ENCODE peak calls at places on chromosomes 11 and 22, in six cellular contexts. B, N, P, C, W and T are unnamed samples.

GRCh38 chr11:75114465-75114864 is 17.8 kb upstream of the OR2AT4 start:
- DNase-seq in B (no peak), N (no peak), P (no peak), C (no peak), W (no peak), T (no peak)

GRCh38 chr11:108324587-108324986 is 101.7 kb downstream of the ATM start:
- DNase-seq in B (no peak), N (no peak), P (no peak), C (no peak), W (no peak), T (no peak)

GRCh38 chr11:28448186-28448585 is 340.0 kb downstream of the METTL15 start:
- DNase-seq in B (no peak), N (no peak), P (no peak), C (no peak), W (no peak), T (no peak)

GRCh38 chr11:77424639-77425038 is 49.3 kb downstream of the PAK1 start:
- DNase-seq in B (no peak), N (no peak), P (no peak), C (no peak), W (no peak), T (no peak)

GRCh38 chr22:37492428-37493344 is 6.5 kb upstream of the MFNG start:
- DNase-seq in B (no peak), N (no peak), P (no peak), C (no peak), W (peak; percentile 39), T (peak; percentile 31)

GRCh38 chr11:10809373-10810199 is 860 bp upstream of the EIF4G2 start:
- DNase-seq in B (no peak), N (peak; percentile 19), P (no peak), C (peak; percentile 91), W (no peak), T (peak; percentile 32)

GRCh38 chr11:9982796-9983579 is 311.0 kb downstream of the SBF2 start:
- DNase-seq in B (no peak), N (peak; percentile 31), P (no peak), C (no peak), W (no peak), T (no peak)

GRCh38 chr11:72745511-72745910 is 6.7 kb downstream of the ARAP1 start:
- DNase-seq in B (no peak), N (no peak), P (no peak), C (peak; percentile 69), W (no peak), T (no peak)

GRCh38 chr11:111975076-111975806 is 38.1 kb downstream of the DIXDC1 start:
- DNase-seq in B (peak; percentile 16), N (no peak), P (no peak), C (no peak), W (no peak), T (no peak)

GRCh38 chr11:56819916-56820315 is 71.4 kb upstream of the OR9G4 start:
- DNase-seq in B (no peak), N (no peak), P (no peak), C (no peak), W (no peak), T (no peak)

GRCh38 chr22:35314161-35314942 is 14.7 kb downstream of the TOM1 start:
- DNase-seq in B (no peak), N (no peak), P (no peak), C (peak; percentile 67), W (no peak), T (no peak)

GRCh38 chr11:2807801-2808241 is 77.8 kb downstream of the CDKN1C start:
- DNase-seq in B (peak; percentile 17), N (no peak), P (no peak), C (peak; percentile 41), W (no peak), T (peak; percentile 73)

GRCh38 chr22:22752556-22753477 is 108.4 kb downstream of the GGTLC2 start:
- DNase-seq in B (no peak), N (no peak), P (peak; percentile 27), C (no peak), W (peak; percentile 20), T (peak; percentile 53)

GRCh38 chr11:63705526-63705925 is 24.2 kb downstream of the RTN3 start:
- DNase-seq in B (no peak), N (no peak), P (no peak), C (no peak), W (no peak), T (no peak)

GRCh38 chr11:126484266-126484665 is 128.8 kb downstream of the ST3GAL4 start:
- DNase-seq in B (no peak), N (no peak), P (no peak), C (no peak), W (no peak), T (no peak)

GRCh38 chr11:71209656-71210055 is 42.7 kb downstream of the SHANK2 start:
- DNase-seq in B (no peak), N (no peak), P (no peak), C (peak; percentile 53), W (no peak), T (no peak)

GRCh38 chr11:7307836-7308235 is 56.1 kb downstream of the SYT9 start:
- DNase-seq in B (no peak), N (no peak), P (no peak), C (no peak), W (no peak), T (no peak)

GRCh38 chr11:7303146-7303545 is 51.4 kb downstream of the SYT9 start:
- DNase-seq in B (no peak), N (no peak), P (no peak), C (no peak), W (no peak), T (peak; percentile 55)

GRCh38 chr11:7311903-7312302 is 60.2 kb downstream of the SYT9 start:
- DNase-seq in B (no peak), N (no peak), P (no peak), C (no peak), W (no peak), T (no peak)

DNA sequence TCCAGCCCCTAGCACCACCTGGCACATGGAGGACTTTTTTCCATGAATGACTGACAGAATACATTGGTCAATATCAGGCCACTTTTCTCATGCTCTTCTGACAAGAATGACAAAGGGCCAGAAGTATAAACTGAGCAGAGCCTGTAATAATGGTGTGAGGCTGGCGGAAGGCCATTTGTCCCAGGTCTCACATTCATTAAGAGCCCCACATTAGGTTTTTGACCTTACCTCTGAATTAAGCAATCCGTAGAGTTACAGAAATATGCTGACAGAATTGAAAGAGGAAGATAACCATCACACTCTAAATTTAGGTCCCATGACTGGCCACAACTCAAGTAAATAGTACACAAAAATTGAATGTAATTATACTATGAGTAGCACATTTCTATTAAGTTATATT is 55.2 kb downstream of the SYT9 start:
- DNase-seq in B (no peak), N (no peak), P (no peak), C (no peak), W (no peak), T (no peak)
- H3K27ac ChIP-seq in B (no peak overlapping the region), N (no peak overlapping the region), P (no peak overlapping the region), C (no peak overlapping the region), W (no peak overlapping the region), T (no peak overlapping the region)

DNA sequence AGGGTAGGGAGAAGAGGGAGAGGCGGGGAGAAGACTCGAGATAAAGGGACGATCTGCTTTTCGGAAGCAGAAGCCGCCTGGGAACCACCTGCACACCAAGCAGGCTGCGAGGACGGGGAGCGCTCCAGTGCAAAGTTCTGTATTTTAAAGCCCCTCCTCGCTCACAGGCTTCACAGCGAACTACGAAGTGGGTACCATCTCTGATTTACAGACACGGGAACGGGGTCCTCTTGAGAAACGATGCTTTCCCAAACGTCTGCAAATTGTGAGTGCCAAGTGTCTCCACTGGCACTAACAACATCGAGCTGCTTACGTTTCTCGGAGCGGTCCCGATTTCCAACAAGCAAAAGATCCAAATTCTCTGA is 700 bp upstream of the STX3 start:
- DNase-seq in B (no peak), N (no peak), P (no peak), C (peak; percentile 85), W (no peak), T (no peak)
- H3K27ac ChIP-seq in B (peak overlapping the region; percentile 98), N (peak overlapping the region; percentile 84), P (peak overlapping the region; percentile 93), C (peak overlapping the region; percentile 85), W (no peak overlapping the region), T (peak overlapping the region; percentile 99)

GRCh38 chr22:26756675-26757293 is 99.4 kb downstream of the MIAT start:
- DNase-seq in B (peak; percentile 70), N (peak; percentile 8), P (peak; percentile 21), C (peak; percentile 75), W (no peak), T (peak; percentile 91)

GRCh38 chr22:26748845-26749244 is 91.5 kb downstream of the MIAT start:
- DNase-seq in B (no peak), N (no peak), P (no peak), C (no peak), W (no peak), T (no peak)

GRCh38 chr22:26746311-26746710 is 88.9 kb downstream of the MIAT start:
- DNase-seq in B (no peak), N (no peak), P (no peak), C (no peak), W (no peak), T (no peak)

GRCh38 chr22:26753125-26753862 is 95.9 kb downstream of the MIAT start:
- DNase-seq in B (no peak), N (no peak), P (no peak), C (no peak), W (no peak), T (no peak)

GRCh38 chr22:26751217-26751616 is 93.8 kb downstream of the MIAT start:
- DNase-seq in B (no peak), N (no peak), P (no peak), C (no peak), W (no peak), T (no peak)
- H3K27ac ChIP-seq in B (no peak overlapping the region), N (no peak overlapping the region), P (no peak overlapping the region), C (no peak overlapping the region), W (no peak overlapping the region), T (no peak overlapping the region)

GRCh38 chr11:1531418-1531817 is 40.7 kb downstream of the DUSP8 start:
- DNase-seq in B (no peak), N (no peak), P (no peak), C (no peak), W (no peak), T (no peak)

GRCh38 chr11:1534171-1534570 is 37.9 kb downstream of the DUSP8 start:
- DNase-seq in B (no peak), N (no peak), P (no peak), C (no peak), W (no peak), T (no peak)

GRCh38 chr11:1533342-1533725 is 38.7 kb downstream of the DUSP8 start:
- DNase-seq in B (no peak), N (no peak), P (no peak), C (no peak), W (no peak), T (no peak)

GRCh38 chr11:1531961-1532586 is 40.0 kb downstream of the DUSP8 start:
- DNase-seq in B (peak; percentile 69), N (no peak), P (no peak), C (no peak), W (no peak), T (no peak)

GRCh38 chr11:1532606-1533341 is 39.3 kb downstream of the DUSP8 start:
- DNase-seq in B (no peak), N (no peak), P (no peak), C (no peak), W (no peak), T (no peak)
- H3K27ac ChIP-seq in B (peak overlapping the region; percentile 77), N (no peak overlapping the region), P (peak overlapping the region; percentile 58), C (peak overlapping the region; percentile 27), W (no peak overlapping the region), T (peak overlapping the region; percentile 77)

DNA sequence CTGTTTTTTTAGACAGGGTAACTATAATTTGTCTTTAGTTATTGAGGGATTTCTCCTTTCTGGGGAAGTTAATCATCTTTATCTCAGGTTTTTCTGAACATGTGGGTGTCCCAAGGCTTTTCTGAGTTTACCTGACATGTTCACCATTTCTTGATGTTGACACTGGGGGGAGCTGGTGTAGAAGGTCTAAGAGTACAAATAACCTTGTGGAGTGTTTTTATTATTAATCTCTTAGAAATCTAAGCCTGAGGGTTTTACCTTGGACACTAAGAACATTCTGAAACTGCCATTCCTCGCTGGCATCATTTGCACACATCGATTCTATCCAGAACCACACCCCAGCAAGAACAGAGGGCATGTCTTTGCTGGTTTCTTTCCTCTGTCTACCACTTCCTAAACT is 15.6 kb upstream of the C11orf91 start:
- DNase-seq in B (no peak), N (no peak), P (peak; percentile 41), C (no peak), W (no peak), T (no peak)
- H3K27ac ChIP-seq in B (peak overlapping the region; percentile 63), N (no peak overlapping the region), P (peak overlapping the region; percentile 81), C (no peak overlapping the region), W (no peak overlapping the region), T (peak overlapping the region; percentile 40)